ENCODE peak calls at places on chromosomes 11 and 22, in ten cellular contexts. J is T-cell; C is fibroblast of mammary gland; T is anterior cingulate cortex; R is HTR-8/SVneo; X is NCI-H345; M is stimulated activated CD4-positive, alpha-beta T cell treated with anti-CD3 and anti-CD28 coated beads, Interleukin-4, amount 100 ng/mL, for 1 hour; O is germinal center; U is T1000; K is cardiac fibroblast. F is an unnamed sample.

GRCh38 chr11:72298931-72299330 is 55.0 kb upstream of the PHOX2A start:
- DNase-seq in X (no peak), C (no peak), M (no peak), R (no peak), O (no peak), K (no peak), U (no peak), T (no peak), J (no peak), F (no peak)

GRCh38 chr11:30342736-30343166 is 19.8 kb downstream of the ARL14EP start:
- DNase-seq in U (no peak), R (no peak), K (no peak), T (no peak), X (no peak), M (no peak), C (no peak), J (no peak), O (peak; percentile 61), F (no peak)

GRCh38 chr11:78801161-78801884 is 226.7 kb upstream of the NARS2 start:
- DNase-seq in M (no peak), X (peak; percentile 57), O (no peak), C (peak; percentile 98), T (no peak), R (no peak), K (peak; percentile 96), J (no peak), U (peak; percentile 74), F (no peak)

GRCh38 chr22:50530280-50530856 is 556 bp upstream of the TYMP start:
- DNase-seq in U (no peak), R (no peak), C (peak; percentile 81), X (peak; percentile 8), M (no peak), T (no peak), K (peak; percentile 83), J (no peak), O (peak; percentile 67), F (no peak)

GRCh38 chr22:46367707-46368191 is 32.2 kb downstream of the TRMU start:
- DNase-seq in O (peak; percentile 85), R (peak; percentile 81), J (peak; percentile 72), X (peak; percentile 60), K (peak; percentile 52), M (peak; percentile 75), C (peak; percentile 12), U (no peak), T (no peak), F (peak; percentile 62)

GRCh38 chr11:76673164-76674142 is 2.9 kb upstream of the LRRC32 start:
- DNase-seq in T (no peak), J (no peak), K (no peak), C (no peak), U (no peak), M (no peak), R (no peak), O (no peak), X (no peak), F (no peak)

GRCh38 chr11:31414338-31414737 is 44.7 kb downstream of the DNAJC24 start:
- DNase-seq in C (no peak), R (no peak), J (no peak), M (no peak), X (no peak), T (no peak), O (no peak), K (no peak), U (no peak), F (no peak)

GRCh38 chr11:132082566-132082965 is 712.2 kb downstream of the NTM start:
- DNase-seq in O (no peak), X (no peak), M (no peak), T (no peak), J (no peak), R (no peak), U (no peak), C (no peak), K (no peak), F (no peak)

GRCh38 chr11:47498149-47498548 is 49.2 kb upstream of the RAPSN start:
- DNase-seq in M (no peak), X (no peak), K (no peak), T (no peak), U (no peak), O (no peak), C (no peak), R (no peak), J (no peak), F (no peak)

GRCh38 chr11:128470081-128470480 is 117.3 kb downstream of the ETS1 start:
- DNase-seq in T (no peak), O (peak; percentile 57), C (no peak), R (no peak), X (no peak), K (no peak), J (peak; percentile 65), U (no peak), M (no peak), F (no peak)

GRCh38 chr11:110198031-110198729 is 98.2 kb downstream of the RDX start:
- DNase-seq in M (no peak), R (no peak), C (peak; percentile 85), J (no peak), U (no peak), O (no peak), T (no peak), K (peak; percentile 73), X (no peak), F (no peak)

GRCh38 chr22:47290706-47291430 is 528.4 kb downstream of the TBC1D22A start:
- DNase-seq in U (no peak), K (no peak), T (no peak), C (no peak), R (no peak), X (no peak), O (no peak), J (no peak), M (no peak), F (no peak)

GRCh38 chr22:46074771-46075551 is 75.4 kb upstream of the PPARA start:
- DNase-seq in O (no peak), X (peak; percentile 44), T (no peak), U (no peak), M (no peak), C (no peak), R (no peak), J (no peak), K (peak; percentile 37), F (no peak)

GRCh38 chr11:44964526-44965209 is 14.0 kb upstream of the TP53I11 start:
- DNase-seq in C (no peak), K (no peak), U (no peak), O (no peak), X (peak; percentile 11), J (no peak), M (no peak), R (no peak), T (no peak), F (peak; percentile 26)

GRCh38 chr11:127274328-127274676 is 273.7 kb upstream of the KIRREL3 start:
- DNase-seq in X (no peak), C (no peak), U (no peak), R (no peak), M (no peak), J (no peak), O (no peak), K (no peak), T (no peak), F (no peak)

GRCh38 chr22:26848244-26848920 is 191.0 kb downstream of the MIAT start:
- DNase-seq in R (no peak), T (no peak), J (no peak), X (no peak), M (no peak), U (no peak), C (peak; percentile 14), O (no peak), K (peak; percentile 73), F (no peak)

GRCh38 chr11:60657880-60658279 is 41.5 kb upstream of the MS4A8 start:
- DNase-seq in M (no peak), C (no peak), R (no peak), O (no peak), X (peak; percentile 78), K (no peak), T (no peak), J (no peak), U (no peak), F (peak; percentile 72)

GRCh38 chr22:49954991-49955580 is 5.5 kb upstream of the PIM3 start:
- DNase-seq in J (no peak), R (no peak), O (no peak), K (no peak), X (no peak), M (no peak), T (no peak), U (no peak), C (no peak), F (no peak)

GRCh38 chr22:25397616-25398015 is 166.9 kb upstream of the GRK3 start:
- DNase-seq in C (no peak), U (no peak), K (no peak), M (no peak), X (no peak), T (no peak), R (no peak), J (no peak), O (no peak), F (no peak)

GRCh38 chr11:9577551-9577950 is 4.1 kb downstream of the WEE1 start:
- DNase-seq in C (peak; percentile 28), U (no peak), X (no peak), O (no peak), R (no peak), J (no peak), M (no peak), K (peak; percentile 68), T (no peak), F (no peak)

GRCh38 chr11:118640332-118641154 is 33.1 kb downstream of the PHLDB1 start:
- DNase-seq in J (no peak), C (no peak), T (no peak), K (no peak), X (peak; percentile 44), R (no peak), U (no peak), O (no peak), M (no peak), F (no peak)

GRCh38 chr11:114354076-114354475 is 46.2 kb downstream of the C11orf71 start:
- DNase-seq in R (peak; percentile 85), C (peak; percentile 94), J (no peak), K (peak; percentile 96), M (no peak), U (peak; percentile 45), O (no peak), X (no peak), T (no peak), F (no peak)

GRCh38 chr11:128711136-128711535 is 17.3 kb downstream of the FLI1 start:
- DNase-seq in R (no peak), U (no peak), T (no peak), K (peak; percentile 89), J (no peak), M (no peak), X (no peak), O (no peak), C (peak; percentile 72), F (no peak)

GRCh38 chr11:67119577-67120391 is 721 bp downstream of the KDM2A start:
- DNase-seq in O (peak; percentile 48), X (peak; percentile 18), J (peak; percentile 22), K (peak; percentile 21), C (no peak), U (no peak), R (no peak), T (no peak), M (peak; percentile 26), F (no peak)

GRCh38 chr11:70128435-70128906 is 50.4 kb downstream of the ANO1 start:
- DNase-seq in M (no peak), C (no peak), J (no peak), O (no peak), K (peak; percentile 21), T (no peak), R (peak; percentile 47), U (no peak), X (peak; percentile 69), F (peak; percentile 78)

GRCh38 chr11:104956528-104956927 is 11.8 kb downstream of the CASP4 start:
- DNase-seq in J (no peak), K (peak; percentile 23), R (no peak), U (no peak), O (no peak), X (no peak), C (no peak), M (no peak), T (no peak), F (no peak)

GRCh38 chr11:73152861-73153483 is 10.9 kb upstream of the FCHSD2 start:
- DNase-seq in U (no peak), C (no peak), X (no peak), T (no peak), R (no peak), K (no peak), J (peak; percentile 47), M (peak; percentile 32), O (peak; percentile 84), F (no peak)

GRCh38 chr22:42635531-42635930 is 4.9 kb downstream of the ATP5MGL start:
- DNase-seq in C (peak; percentile 92), J (no peak), K (peak; percentile 92), T (no peak), M (no peak), X (no peak), R (peak; percentile 81), O (no peak), U (peak; percentile 74), F (no peak)

F was measured in COR-L47.